ENCODE peak calls at places on chromosomes 2 and 18, in six cellular contexts. One of them, this sample, is unnamed.

GRCh38 chr18:60892441-60892840 is 440.8 kb upstream of the CDH20 start:
- DNase-seq in ELR: peak
- DNase-seq in posterior vena cava: no peak
- DNase-seq in EH: no peak
- DNase-seq in Right ventricle myocardium superior: no peak
- DNase-seq in HCT116: no peak
- DNase-seq in this sample: no peak

GRCh38 chr2:80168037-80168436 is 136.5 kb downstream of the LRRTM1 start:
- DNase-seq in Right ventricle myocardium superior: no peak
- DNase-seq in posterior vena cava: no peak
- DNase-seq in ELR: no peak
- DNase-seq in EH: no peak
- DNase-seq in HCT116: no peak
- DNase-seq in this sample: no peak

GRCh38 chr2:209578394-209579006 is 154.7 kb downstream of the MAP2 start:
- DNase-seq in posterior vena cava: no peak
- DNase-seq in HCT116: no peak
- DNase-seq in ELR: no peak
- DNase-seq in Right ventricle myocardium superior: no peak
- DNase-seq in EH: no peak
- DNase-seq in this sample: no peak

GRCh38 chr2:2791606-2792005 is 460.5 kb upstream of the MYT1L start:
- DNase-seq in HCT116: no peak
- DNase-seq in ELR: no peak
- DNase-seq in posterior vena cava: no peak
- DNase-seq in EH: no peak
- DNase-seq in Right ventricle myocardium superior: no peak
- DNase-seq in this sample: no peak

GRCh38 chr2:98541906-98542305 is 66.4 kb downstream of the COA5 start:
- DNase-seq in Right ventricle myocardium superior: no peak
- DNase-seq in HCT116: no peak
- DNase-seq in posterior vena cava: no peak
- DNase-seq in EH: no peak
- DNase-seq in ELR: no peak
- DNase-seq in this sample: no peak

GRCh38 chr2:118580651-118581050 is 266.8 kb downstream of the EN1 start:
- DNase-seq in EH: peak
- DNase-seq in posterior vena cava: no peak
- DNase-seq in HCT116: no peak
- DNase-seq in Right ventricle myocardium superior: no peak
- DNase-seq in ELR: peak
- DNase-seq in this sample: no peak

GRCh38 chr18:26307161-26307773 is 81.0 kb downstream of the TAF4B start:
- DNase-seq in EH: peak
- DNase-seq in ELR: peak
- DNase-seq in Right ventricle myocardium superior: no peak
- DNase-seq in posterior vena cava: no peak
- DNase-seq in HCT116: peak
- DNase-seq in this sample: no peak

GRCh38 chr18:3015203-3015590 is 2.3 kb upstream of the LPIN2 start:
- DNase-seq in EH: peak
- DNase-seq in posterior vena cava: no peak
- DNase-seq in ELR: peak
- DNase-seq in HCT116: peak
- DNase-seq in Right ventricle myocardium superior: no peak
- DNase-seq in this sample: no peak

GRCh38 chr2:80026040-80026729 is 278.4 kb downstream of the LRRTM1 start:
- DNase-seq in Right ventricle myocardium superior: no peak
- DNase-seq in EH: peak
- DNase-seq in HCT116: no peak
- DNase-seq in posterior vena cava: no peak
- DNase-seq in ELR: peak
- DNase-seq in this sample: no peak

GRCh38 chr2:175605989-175606841 is 395.9 kb downstream of the LNPK start:
- DNase-seq in posterior vena cava: no peak
- DNase-seq in ELR: no peak
- DNase-seq in HCT116: no peak
- DNase-seq in EH: peak
- DNase-seq in Right ventricle myocardium superior: no peak
- DNase-seq in this sample: no peak

GRCh38 chr2:28583899-28584553 is 88.2 kb downstream of the PLB1 start:
- DNase-seq in HCT116: peak
- DNase-seq in EH: peak
- DNase-seq in ELR: peak
- DNase-seq in posterior vena cava: peak
- DNase-seq in Right ventricle myocardium superior: peak
- DNase-seq in this sample: no peak

GRCh38 chr2:85939136-85939535 is 50.3 kb upstream of the ST3GAL5 start:
- DNase-seq in HCT116: no peak
- DNase-seq in EH: no peak
- DNase-seq in Right ventricle myocardium superior: no peak
- DNase-seq in posterior vena cava: no peak
- DNase-seq in ELR: no peak
- DNase-seq in this sample: no peak

GRCh38 chr2:28327596-28327962 is 65.1 kb upstream of the FOSL2 start:
- DNase-seq in ELR: no peak
- DNase-seq in Right ventricle myocardium superior: no peak
- DNase-seq in HCT116: no peak
- DNase-seq in posterior vena cava: no peak
- DNase-seq in EH: no peak
- DNase-seq in this sample: no peak

GRCh38 chr2:203591642-203592041 is 56.5 kb upstream of the RAPH1 start:
- DNase-seq in posterior vena cava: no peak
- DNase-seq in ELR: no peak
- DNase-seq in EH: peak
- DNase-seq in Right ventricle myocardium superior: no peak
- DNase-seq in HCT116: no peak
- DNase-seq in this sample: no peak

GRCh38 chr2:88016948-88017779 is 817 bp upstream of the RNU2-63P start:
- DNase-seq in ELR: no peak
- DNase-seq in HCT116: peak
- DNase-seq in posterior vena cava: no peak
- DNase-seq in EH: no peak
- DNase-seq in Right ventricle myocardium superior: peak
- DNase-seq in this sample: no peak

GRCh38 chr2:64105676-64106461 is 38.4 kb downstream of the PELI1 start:
- DNase-seq in EH: peak
- DNase-seq in Right ventricle myocardium superior: no peak
- DNase-seq in posterior vena cava: no peak
- DNase-seq in ELR: no peak
- DNase-seq in HCT116: no peak
- DNase-seq in this sample: no peak

GRCh38 chr18:6752200-6752873 is 22.8 kb downstream of the ARHGAP28 start:
- DNase-seq in posterior vena cava: no peak
- DNase-seq in ELR: no peak
- DNase-seq in EH: peak
- DNase-seq in Right ventricle myocardium superior: no peak
- DNase-seq in HCT116: no peak
- DNase-seq in this sample: no peak

GRCh38 chr2:119820275-119820674 is 60.6 kb downstream of the PTPN4 start:
- DNase-seq in Right ventricle myocardium superior: no peak
- DNase-seq in HCT116: no peak
- DNase-seq in ELR: peak
- DNase-seq in posterior vena cava: no peak
- DNase-seq in EH: peak
- DNase-seq in this sample: no peak

GRCh38 chr2:101479328-101479727 is 4.4 kb upstream of the RFX8 start:
- DNase-seq in EH: peak
- DNase-seq in ELR: no peak
- DNase-seq in Right ventricle myocardium superior: no peak
- DNase-seq in HCT116: no peak
- DNase-seq in posterior vena cava: no peak
- DNase-seq in this sample: no peak

GRCh38 chr2:114442545-114442944 is at the start of gene DPP10:
- DNase-seq in ELR: no peak
- DNase-seq in Right ventricle myocardium superior: peak
- DNase-seq in EH: peak
- DNase-seq in HCT116: no peak
- DNase-seq in posterior vena cava: peak
- DNase-seq in this sample: no peak

GRCh38 chr2:180394305-180394704 is 387.2 kb upstream of the CWC22 start:
- DNase-seq in Right ventricle myocardium superior: no peak
- DNase-seq in HCT116: no peak
- DNase-seq in EH: no peak
- DNase-seq in posterior vena cava: no peak
- DNase-seq in ELR: peak
- DNase-seq in this sample: no peak

GRCh38 chr2:2804528-2804927 is 473.5 kb upstream of the MYT1L start:
- DNase-seq in HCT116: no peak
- DNase-seq in EH: no peak
- DNase-seq in ELR: no peak
- DNase-seq in posterior vena cava: no peak
- DNase-seq in Right ventricle myocardium superior: no peak
- DNase-seq in this sample: no peak

GRCh38 chr2:169528271-169528701 is 18.8 kb downstream of the KLHL41 start:
- DNase-seq in ELR: peak
- DNase-seq in EH: peak
- DNase-seq in posterior vena cava: no peak
- DNase-seq in Right ventricle myocardium superior: peak
- DNase-seq in HCT116: peak
- DNase-seq in this sample: peak

GRCh38 chr18:36942264-36942663 is 113.3 kb downstream of the KIAA1328 start:
- DNase-seq in ELR: peak
- DNase-seq in Right ventricle myocardium superior: no peak
- DNase-seq in HCT116: peak
- DNase-seq in posterior vena cava: no peak
- DNase-seq in EH: peak
- DNase-seq in this sample: no peak

GRCh38 chr2:129319422-129319717 is 660.1 kb upstream of the RAB6C start:
- DNase-seq in ELR: no peak
- DNase-seq in posterior vena cava: no peak
- DNase-seq in HCT116: no peak
- DNase-seq in Right ventricle myocardium superior: no peak
- DNase-seq in EH: no peak
- DNase-seq in this sample: no peak

GRCh38 chr2:177161741-177162440 is 50.7 kb upstream of the HNRNPA3 start:
- DNase-seq in Right ventricle myocardium superior: no peak
- DNase-seq in posterior vena cava: no peak
- DNase-seq in ELR: peak
- DNase-seq in HCT116: no peak
- DNase-seq in EH: peak
- DNase-seq in this sample: no peak

GRCh38 chr2:46706264-46706983 is 209.2 kb downstream of the MCFD2 start:
- DNase-seq in ELR: peak
- DNase-seq in HCT116: no peak
- DNase-seq in EH: peak
- DNase-seq in posterior vena cava: no peak
- DNase-seq in Right ventricle myocardium superior: no peak
- DNase-seq in this sample: no peak

GRCh38 chr2:73142937-73143336 is 30.2 kb upstream of the RAB11FIP5 start:
- DNase-seq in ELR: no peak
- DNase-seq in Right ventricle myocardium superior: no peak
- DNase-seq in EH: no peak
- DNase-seq in HCT116: no peak
- DNase-seq in posterior vena cava: no peak
- DNase-seq in this sample: no peak

GRCh38 chr18:79439201-79440023 is 43.7 kb downstream of the NFATC1 start:
- DNase-seq in ELR: no peak
- DNase-seq in EH: peak
- DNase-seq in HCT116: no peak
- DNase-seq in posterior vena cava: no peak
- DNase-seq in Right ventricle myocardium superior: no peak
- DNase-seq in this sample: no peak

GRCh38 chr2:128594273-128594910 is 275.7 kb upstream of the HS6ST1 start:
- DNase-seq in posterior vena cava: no peak
- DNase-seq in ELR: no peak
- DNase-seq in Right ventricle myocardium superior: no peak
- DNase-seq in HCT116: no peak
- DNase-seq in EH: no peak
- DNase-seq in this sample: no peak

This sample was measured in substantia nigra.